ENCODE peak calls at places on chromosome 14, in four cellular contexts. O is body of pancreas, Z is endothelial cell, R is dorsolateral prefrontal cortex. T is an unnamed sample.

GRCh38 chr14:98594156-98594555 is 677.8 kb downstream of the BCL11B start:
- DNase-seq in Z (no peak), O (no peak), R (no peak), T (no peak)

GRCh38 chr14:53881161-53881846 is 75.3 kb downstream of the BMP4 start:
- DNase-seq in R (no peak), O (no peak), Z (no peak), T (no peak)

GRCh38 chr14:99284254-99285004 is 12.4 kb upstream of the BCL11B start:
- DNase-seq in Z (no peak), R (no peak), O (no peak), T (no peak)

GRCh38 chr14:23095196-23096108 is at the start of gene C14orf119:
- DNase-seq in Z (peak), R (no peak), O (peak), T (peak)

GRCh38 chr14:103292426-103293374 is 41.3 kb upstream of the EIF5 start:
- DNase-seq in O (peak), Z (peak), R (peak), T (peak)

GRCh38 chr14:93533437-93533836 is 102.7 kb downstream of the UNC79 start:
- DNase-seq in Z (no peak), R (no peak), O (no peak), T (no peak)

GRCh38 chr14:28651148-28651547 is 115.4 kb upstream of the FOXG1 start:
- DNase-seq in O (no peak), R (no peak), Z (no peak), T (no peak)

GRCh38 chr14:93317836-93318807 is 14.7 kb downstream of the BTBD7 start:
- DNase-seq in R (no peak), Z (no peak), O (no peak), T (no peak)

GRCh38 chr14:28831126-28831525 is 64.5 kb downstream of the FOXG1 start:
- DNase-seq in R (no peak), O (no peak), Z (no peak), T (peak)

GRCh38 chr14:20427231-20428009 is 8.5 kb downstream of the KLHL33 start:
- DNase-seq in O (no peak), Z (no peak), R (no peak), T (peak)

GRCh38 chr14:66137076-66137475 is 349.1 kb upstream of the CCDC196 start:
- DNase-seq in O (no peak), Z (no peak), R (no peak), T (no peak)

GRCh38 chr14:22570132-22570949 is 18.7 kb downstream of the DAD1 start:
- DNase-seq in O (peak), Z (peak), R (no peak), T (peak)

GRCh38 chr14:78644824-78645559 is 474.8 kb downstream of the NRXN3 start:
- DNase-seq in O (no peak), Z (no peak), R (no peak), T (no peak)

GRCh38 chr14:20415723-20416622 is 2.7 kb upstream of the TEP1 start:
- DNase-seq in O (no peak), R (no peak), Z (peak), T (peak)

GRCh38 chr14:37436519-37436918 is 158.5 kb downstream of the FOXA1 start:
- DNase-seq in R (no peak), Z (no peak), O (no peak), T (no peak)

GRCh38 chr14:44463386-44464004 is 43.6 kb downstream of the FSCB start:
- DNase-seq in Z (no peak), R (no peak), O (no peak), T (no peak)

GRCh38 chr14:52876311-52876710 is 74.5 kb downstream of the FERMT2 start:
- DNase-seq in O (no peak), R (no peak), Z (no peak), T (no peak)

DNA sequence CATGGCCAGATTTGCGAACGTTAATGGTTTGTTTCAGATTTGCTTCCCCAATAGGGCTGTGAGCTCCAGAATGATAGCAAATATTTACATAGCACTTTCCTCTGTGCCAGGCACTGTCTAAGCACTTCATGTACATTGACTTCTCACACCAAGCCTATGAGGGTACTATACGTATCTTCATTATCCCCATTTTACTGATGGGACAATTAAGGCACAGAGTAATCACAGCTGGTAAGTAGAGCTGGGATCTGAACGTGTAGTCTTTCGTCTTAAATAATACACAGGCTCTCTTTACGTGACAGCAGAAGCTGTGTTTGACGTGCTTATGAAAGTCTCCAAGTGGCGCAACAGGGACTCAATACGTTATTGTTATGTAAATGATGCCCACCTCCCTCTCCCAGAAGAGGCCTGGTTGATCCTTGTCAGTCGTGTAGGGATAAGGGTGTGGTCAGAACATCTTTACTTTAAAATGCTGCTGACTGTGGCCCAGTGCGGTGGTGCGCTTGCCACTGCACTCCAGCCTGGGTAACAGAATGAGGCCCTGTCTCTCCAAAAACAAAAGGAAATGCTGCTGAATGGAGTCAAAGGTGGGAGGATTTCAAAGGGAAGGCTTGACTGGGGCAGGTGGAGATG is 66.3 kb upstream of the TCL1B start:
- DNase-seq in R (no peak), O (no peak), Z (no peak), T (no peak)
- TF ChIP-seq CTCF in R (no peak), O (no peak), Z (no peak), T (no peak)

DNA sequence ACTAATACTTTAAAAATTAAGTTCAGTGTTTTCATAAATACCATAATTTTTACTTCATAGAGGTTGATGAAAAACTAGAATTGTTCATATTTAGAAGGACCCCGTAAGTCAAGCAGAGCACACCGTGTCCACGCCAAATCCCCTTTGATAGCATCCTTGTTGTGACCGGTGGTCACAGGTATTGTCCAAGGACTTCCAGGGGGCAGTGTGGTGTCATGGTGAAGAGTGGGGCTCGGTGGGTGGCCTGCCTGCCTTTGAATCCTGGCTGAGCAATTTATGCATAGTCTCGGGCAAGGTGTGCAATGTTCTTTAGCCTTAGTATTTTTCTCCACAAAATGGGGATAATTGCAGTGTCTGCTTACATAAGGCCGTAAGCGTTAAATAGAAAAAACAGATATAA is 169.9 kb downstream of the KTN1 start:
- DNase-seq in Z (no peak), R (no peak), O (no peak), T (no peak)
- TF ChIP-seq CTCF in Z (no peak), R (no peak), O (no peak), T (no peak)

DNA sequence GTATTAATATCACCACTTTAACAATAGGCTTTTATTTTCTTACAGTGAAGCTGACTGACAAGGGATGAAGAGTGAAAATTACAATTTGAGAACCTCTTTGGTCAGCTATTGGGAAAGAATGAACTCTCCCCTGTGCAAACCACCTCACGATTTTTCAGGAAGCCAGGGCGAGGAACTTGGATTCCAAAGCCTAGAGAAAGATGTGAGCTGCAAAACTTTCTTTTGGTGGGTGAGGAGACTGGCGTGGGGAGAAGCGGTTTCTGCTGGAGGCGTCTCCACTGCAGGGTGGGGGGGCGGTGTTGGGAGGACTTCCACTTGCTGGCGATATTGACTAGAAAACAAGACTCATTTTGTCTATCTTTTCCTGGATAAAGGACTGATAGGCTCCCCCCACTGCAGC is 59.3 kb upstream of the VRK1 start:
- DNase-seq in Z (no peak), O (no peak), R (no peak), T (no peak)
- TF ChIP-seq CTCF in Z (no peak), O (no peak), R (no peak), T (no peak)

DNA sequence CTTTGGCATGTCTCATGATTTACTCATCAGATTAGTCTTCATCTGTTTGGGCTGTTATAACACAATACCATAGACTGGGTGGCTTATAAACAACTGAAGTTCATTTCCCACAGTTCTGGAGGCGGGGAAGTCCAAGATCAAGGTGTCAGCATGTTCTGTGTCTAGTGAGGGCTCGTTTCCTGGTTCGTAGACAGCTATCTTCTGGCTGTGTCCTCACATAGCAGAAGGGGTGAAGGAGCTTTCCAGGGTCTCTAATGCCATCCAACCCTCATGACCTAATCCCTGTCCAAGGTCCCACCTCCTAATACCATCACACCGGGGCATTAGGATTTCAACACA is 30.8 kb upstream of the NRDE2 start:
- DNase-seq in Z (no peak), O (no peak), R (no peak), T (no peak)
- TF ChIP-seq CTCF in Z (no peak), O (no peak), R (no peak), T (no peak)

GRCh38 chr14:61382842-61383241 is 61.5 kb downstream of the PRKCH start:
- DNase-seq in R (no peak), Z (no peak), O (no peak), T (no peak)
- TF ChIP-seq CTCF in R (no peak), Z (no peak), O (no peak), T (no peak)

DNA sequence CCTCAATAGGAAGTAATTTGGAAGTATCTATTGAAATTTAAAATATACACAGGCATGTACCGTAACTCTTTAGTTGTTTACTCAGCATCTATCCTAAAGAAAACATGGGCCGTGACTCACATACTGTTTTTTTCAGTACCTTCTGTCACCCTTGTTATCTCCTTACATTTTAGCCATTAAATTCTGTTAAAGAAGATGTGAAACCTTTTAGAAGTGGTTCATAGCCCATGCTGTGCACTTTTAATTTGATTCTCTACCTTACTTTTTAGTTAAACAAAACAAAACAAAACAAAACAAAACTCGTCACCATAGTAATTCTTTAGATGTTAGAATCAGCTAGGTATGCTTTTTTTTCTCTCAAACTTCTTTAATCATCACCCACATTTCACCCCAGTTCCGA is 494.4 kb upstream of the RGS6 start:
- DNase-seq in O (no peak), R (no peak), Z (no peak), T (no peak)
- TF ChIP-seq CTCF in O (no peak), R (no peak), Z (no peak), T (no peak)

GRCh38 chr14:81401420-81402122 is 1.4 kb upstream of the STON2 start:
- DNase-seq in O (no peak), Z (no peak), R (no peak), T (no peak)
- TF ChIP-seq CTCF in O (no peak), Z (no peak), R (no peak), T (no peak)

DNA sequence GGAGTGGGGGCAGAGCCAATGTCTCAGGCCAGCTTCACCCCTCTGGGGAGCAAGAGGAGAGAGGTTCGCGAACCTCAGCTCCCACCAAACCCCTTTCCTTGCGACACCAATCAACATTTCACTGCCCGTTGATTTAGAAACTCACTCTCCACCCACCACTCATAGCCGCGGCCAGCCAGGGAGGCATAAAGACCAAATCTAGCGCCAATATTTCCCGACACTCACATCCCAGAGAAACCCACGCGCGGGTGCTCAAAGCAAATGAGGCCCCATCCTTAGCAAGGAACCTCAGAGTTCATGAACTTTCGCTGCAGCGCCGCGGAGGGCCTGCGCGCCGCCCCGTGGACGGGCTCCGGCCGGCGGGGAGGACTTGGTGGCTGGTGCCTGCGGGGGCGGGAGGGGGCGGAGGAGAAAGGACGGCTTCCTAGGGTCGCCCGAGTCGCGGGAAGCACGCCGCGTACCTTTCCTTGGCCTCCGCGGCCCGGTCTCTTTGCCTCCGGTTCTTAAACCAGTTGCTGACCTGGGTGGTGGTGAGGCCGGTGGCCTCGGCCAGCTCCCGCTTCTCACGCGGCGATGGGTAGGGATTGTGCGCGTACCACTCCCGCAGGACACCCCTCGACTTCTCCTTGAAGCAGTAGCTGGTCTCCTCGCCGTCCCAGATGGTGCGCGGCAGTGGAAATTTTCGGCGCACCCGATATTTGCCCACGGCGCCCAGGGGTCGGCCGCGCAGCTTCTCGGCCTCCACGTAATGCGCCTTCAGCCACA is 926 bp downstream of the SIX1 start:
- DNase-seq in O (no peak), R (no peak), Z (peak), T (no peak)
- TF ChIP-seq CTCF in O (no peak), R (no peak), Z (no peak), T (no peak)